ENCODE peak calls at places on chromosomes 3 and 15, in six cellular contexts. L is psoas muscle, X is sigmoid colon, V is RWPE2, A is A549, Z is GM12878. R is an unnamed sample.

GRCh38 chr3:195823286-195823685 is 11.6 kb upstream of the MUC4 start:
- DNase-seq in V (no peak), Z (no peak), L (no peak), X (no peak), A (no peak), R (no peak)

GRCh38 chr15:95405447-95405846 is 925.1 kb upstream of the NR2F2 start:
- DNase-seq in A (no peak), L (no peak), X (no peak), Z (no peak), V (no peak), R (no peak)

GRCh38 chr15:78680416-78681068 is 39.5 kb upstream of the CHRNB4 start:
- DNase-seq in Z (no peak), A (no peak), L (no peak), V (peak), X (no peak), R (peak)

GRCh38 chr3:134423153-134423552 is 48.9 kb upstream of the AMOTL2 start:
- DNase-seq in V (no peak), A (no peak), Z (no peak), L (no peak), X (no peak), R (no peak)

GRCh38 chr3:170437696-170438407 is 19.2 kb downstream of the CLDN11 start:
- DNase-seq in Z (no peak), V (no peak), A (no peak), L (no peak), X (no peak), R (no peak)

GRCh38 chr3:184234224-184234623 is 4.8 kb downstream of the VWA5B2 start:
- DNase-seq in X (no peak), A (peak), L (peak), V (peak), Z (no peak), R (no peak)

GRCh38 chr15:50145451-50145872 is 26.4 kb upstream of the ATP8B4 start:
- DNase-seq in Z (peak), A (peak), X (no peak), V (no peak), L (no peak), R (no peak)

GRCh38 chr3:172355836-172356235 is 92.4 kb downstream of the GHSR start:
- DNase-seq in V (no peak), Z (no peak), A (no peak), X (no peak), L (no peak), R (no peak)

GRCh38 chr3:12929801-12930200 is 88.4 kb upstream of the RPL32 start:
- DNase-seq in A (no peak), Z (no peak), X (no peak), L (no peak), V (no peak), R (no peak)

GRCh38 chr3:160331127-160331937 is 67.7 kb downstream of the IFT80 start:
- DNase-seq in A (peak), L (no peak), V (no peak), Z (no peak), X (no peak), R (no peak)

GRCh38 chr3:165256554-165256953 is 60.4 kb upstream of the SLITRK3 start:
- DNase-seq in Z (no peak), A (no peak), X (no peak), L (no peak), V (no peak), R (no peak)

GRCh38 chr15:89128320-89129122 is 40.3 kb downstream of the ABHD2 start:
- DNase-seq in V (peak), A (no peak), X (no peak), L (no peak), Z (no peak), R (no peak)

GRCh38 chr3:130905551-130905950 is 11.7 kb downstream of the ATP2C1 start:
- DNase-seq in A (no peak), L (no peak), Z (no peak), X (no peak), V (no peak), R (no peak)

GRCh38 chr3:79297242-79297641 is 470.6 kb downstream of the ROBO1 start:
- DNase-seq in Z (no peak), V (no peak), L (no peak), X (no peak), A (no peak), R (no peak)
- H3K27ac ChIP-seq in Z (no peak), V (no peak), L (no peak), X (peak), A (no peak), R (no peak)

DNA sequence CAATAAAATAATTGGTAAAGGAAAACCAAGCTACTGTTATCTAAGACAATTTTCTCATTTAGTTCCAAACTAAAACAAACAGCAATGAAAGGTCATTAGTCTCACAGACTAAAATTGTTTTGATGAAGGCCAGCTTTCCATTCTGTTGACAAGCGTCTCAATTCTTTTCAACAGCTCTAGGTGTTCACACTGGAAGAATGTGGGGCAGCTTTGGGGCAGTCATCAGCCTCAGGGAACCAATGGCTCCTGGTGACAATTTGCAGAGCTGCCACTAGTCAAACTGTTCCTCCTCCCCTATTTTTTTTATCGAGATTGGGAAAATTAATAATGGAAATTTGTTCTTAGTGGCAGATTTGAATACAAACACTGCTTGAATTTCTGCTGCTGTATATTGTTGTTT is 104.2 kb downstream of the MEIS2 start:
- DNase-seq in X (no peak), Z (no peak), V (no peak), A (no peak), L (no peak), R (no peak)
- TF ChIP-seq CTCF in X (no peak), Z (no peak), V (no peak), A (no peak), L (no peak), R (no peak)

GRCh38 chr15:94270570-94270969 is 39.2 kb downstream of the MCTP2 start:
- DNase-seq in Z (no peak), X (no peak), V (no peak), A (no peak), L (no peak), R (no peak)
- H3K4me3 ChIP-seq in Z (no peak), X (no peak), V (no peak), A (no peak), L (no peak), R (no peak)

GRCh38 chr3:30475038-30475808 is 131.2 kb upstream of the TGFBR2 start:
- DNase-seq in L (no peak), X (no peak), V (no peak), Z (peak), A (no peak), R (no peak)

GRCh38 chr3:30476373-30477082 is 129.9 kb upstream of the TGFBR2 start:
- DNase-seq in Z (no peak), L (no peak), X (no peak), V (no peak), A (peak), R (no peak)

GRCh38 chr3:30480587-30480986 is 125.8 kb upstream of the TGFBR2 start:
- DNase-seq in L (no peak), V (no peak), Z (no peak), X (no peak), A (no peak), R (no peak)

GRCh38 chr3:30475809-30476178 is 130.6 kb upstream of the TGFBR2 start:
- DNase-seq in L (no peak), V (no peak), Z (no peak), A (no peak), X (no peak), R (no peak)

GRCh38 chr3:30477149-30477921 is 129.1 kb upstream of the TGFBR2 start:
- DNase-seq in L (no peak), V (no peak), Z (no peak), X (no peak), A (no peak), R (no peak)
- H3K27ac ChIP-seq in L (no peak), V (peak), Z (no peak), X (no peak), A (peak), R (no peak)

DNA sequence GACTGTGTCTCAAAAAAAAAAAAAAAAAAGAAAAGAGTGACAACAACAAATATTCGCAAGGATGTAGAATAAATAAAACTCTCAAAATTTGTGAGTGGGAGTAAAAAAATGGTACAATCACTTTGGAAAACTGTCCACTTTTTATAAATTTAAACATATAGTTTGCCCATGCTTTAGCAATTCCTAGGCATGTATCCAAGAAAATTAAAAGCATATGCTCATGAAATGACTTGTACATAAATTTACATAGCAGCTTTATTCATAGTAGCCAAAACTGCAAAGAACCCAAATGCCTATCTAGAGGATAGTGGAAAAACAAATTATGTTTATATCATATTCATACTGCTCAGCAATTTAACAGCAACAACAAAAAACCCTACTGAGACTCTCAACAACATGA is 363.6 kb upstream of the CCDC54 start:
- DNase-seq in V (no peak), A (no peak), L (no peak), X (no peak), Z (no peak), R (no peak)
- TF ChIP-seq CTCF in V (no peak), A (no peak), L (no peak), X (no peak), Z (no peak), R (no peak)

DNA sequence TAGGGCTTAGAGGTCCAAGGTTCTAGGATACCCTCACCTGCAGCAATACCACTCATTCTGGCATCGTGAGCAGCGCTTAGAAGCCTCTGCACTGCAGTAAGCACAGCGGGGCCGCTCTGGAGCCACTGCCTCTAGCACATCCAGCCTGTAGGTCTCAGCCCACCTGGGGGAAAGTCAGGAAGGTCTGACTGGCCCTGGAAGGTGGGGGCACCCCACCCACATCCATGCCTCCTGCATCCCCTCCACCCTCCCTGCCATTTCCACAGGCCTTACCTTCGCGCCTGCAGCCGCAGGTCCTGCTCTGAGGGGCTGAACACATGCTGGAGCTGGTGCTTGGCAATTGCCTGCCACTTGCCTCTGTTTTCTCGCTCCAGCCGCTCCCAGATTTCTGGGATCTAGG is 901 bp upstream of the RASSF1 start:
- DNase-seq in A (no peak), V (no peak), X (no peak), L (no peak), Z (no peak), R (no peak)
- H3K4me3 ChIP-seq in A (no peak), V (no peak), X (peak), L (peak), Z (peak), R (peak)

GRCh38 chr3:15063238-15063637 is 1.9 kb downstream of the MRPS25 start:
- DNase-seq in Z (no peak), V (no peak), X (no peak), A (no peak), L (no peak), R (no peak)
- H3K27ac ChIP-seq in Z (no peak), V (no peak), X (no peak), A (peak), L (peak), R (no peak)

GRCh38 chr15:74798388-74799254 is 14.0 kb upstream of the LMAN1L start:
- DNase-seq in Z (no peak), L (peak), A (no peak), X (peak), V (no peak), R (no peak)
- TF ChIP-seq CTCF in Z (peak), L (peak), A (no peak), X (no peak), V (no peak), R (no peak)

DNA sequence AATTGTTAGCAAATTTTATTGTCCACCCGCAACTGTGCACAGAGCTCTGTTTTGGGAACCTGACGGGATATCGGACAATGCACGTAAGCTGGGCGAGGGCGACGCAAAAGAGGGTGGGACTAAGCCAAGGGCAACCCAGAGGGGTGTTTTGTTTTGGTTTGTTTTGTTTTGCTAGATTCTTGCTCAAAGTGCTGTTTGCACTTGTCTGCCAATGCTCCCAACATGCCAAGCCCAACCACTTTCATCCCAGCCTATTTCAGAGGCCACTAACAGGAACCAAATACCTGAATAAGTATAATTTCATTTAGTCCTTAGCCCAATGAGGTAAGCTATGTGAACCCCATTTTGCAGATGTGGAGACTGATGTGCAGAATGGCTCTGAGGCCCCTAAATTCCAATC is 9.7 kb upstream of the CMTM7 start:
- DNase-seq in V (no peak), X (no peak), A (no peak), Z (no peak), L (no peak), R (no peak)
- H3K4me3 ChIP-seq in V (no peak), X (no peak), A (no peak), Z (no peak), L (no peak), R (no peak)

R was measured in coronary artery.